ENCODE peak calls at places on chromosomes 4 and X, in eight cellular contexts. G is left colon; U is activated T-helper 1 cell treated with anti-CD3 and anti-CD28 coated beads, Interleukin-2, amount 50 U/mL, for 16 hours; V is AG08395; I is activated CD8-positive, alpha-beta memory T cell treated with anti-CD3 and anti-CD28 coated beads for 48 hours; C is AG08396; L is IMR-90; J is activated CD8-positive, alpha-beta T cell treated with anti-CD3 and anti-CD28 coated beads for 36 hours. S is an unnamed sample.

GRCh38 chrX:70289793-70290770 is at the start of the genes KIF4A and PDZD11:
- DNase-seq in G (peak), U (peak), V (peak), I (peak), C (peak), L (peak), J (peak), S (peak)

GRCh38 chrX:82721891-82722290 is 786.2 kb upstream of the POU3F4 start:
- DNase-seq in G (no peak), U (no peak), V (no peak), I (no peak), C (no peak), L (no peak), J (no peak), S (no peak)

GRCh38 chr4:56118055-56118454 is 169.3 kb downstream of the CEP135 start:
- DNase-seq in G (no peak), U (no peak), V (no peak), I (no peak), C (no peak), L (no peak), J (no peak), S (no peak)

GRCh38 chr4:98728433-98728832 is 70.0 kb upstream of the TSPAN5 start:
- DNase-seq in G (no peak), U (no peak), V (peak), I (no peak), C (peak), L (peak), J (no peak), S (no peak)

GRCh38 chr4:186651181-186651603 is 72.5 kb downstream of the FAT1 start:
- DNase-seq in G (no peak), U (no peak), V (no peak), I (no peak), C (no peak), L (no peak), J (no peak), S (no peak)

GRCh38 chr4:112702892-112703291 is 65.9 kb downstream of the LARP7 start:
- DNase-seq in G (no peak), U (no peak), V (peak), I (no peak), C (peak), L (no peak), J (no peak), S (no peak)

GRCh38 chr4:128379860-128380259 is 92.2 kb upstream of the PGRMC2 start:
- DNase-seq in G (no peak), U (no peak), V (peak), I (no peak), C (no peak), L (peak), J (peak), S (peak)

GRCh38 chr4:138308421-138308820 is 66.3 kb upstream of the SLC7A11 start:
- DNase-seq in G (no peak), U (no peak), V (peak), I (no peak), C (no peak), L (peak), J (no peak), S (no peak)